ENCODE peak calls at places on chromosomes 4 and X, in six cellular contexts. Q, D, X, F, W and B are unnamed samples.

GRCh38 chr4:3819210-3819919 is 53.2 kb downstream of the ADRA2C start:
- DNase-seq in X (peak), W (no peak), Q (no peak), F (no peak), D (no peak), B (no peak)

GRCh38 chrX:150365953-150366911 is 3.1 kb downstream of the MAMLD1 start:
- DNase-seq in X (peak), F (peak), D (peak), W (peak), Q (no peak), B (no peak)

GRCh38 chrX:66012094-66012534 is 27.8 kb downstream of the VSIG4 start:
- DNase-seq in W (no peak), F (no peak), Q (no peak), X (no peak), D (no peak), B (peak)

GRCh38 chrX:123157586-123157985 is 26.5 kb upstream of the GRIA3 start:
- DNase-seq in X (no peak), F (peak), W (no peak), D (no peak), Q (no peak), B (peak)

GRCh38 chr4:177596035-177596434 is 153.8 kb upstream of the AGA start:
- DNase-seq in D (no peak), F (peak), W (no peak), Q (no peak), X (no peak), B (peak)

GRCh38 chr4:54784188-54784671 is 126.5 kb downstream of the KIT start:
- DNase-seq in X (peak), Q (peak), F (no peak), W (peak), D (peak), B (no peak)

GRCh38 chrX:132718411-132718810 is 229.6 kb upstream of the MBNL3 start:
- DNase-seq in W (no peak), F (no peak), Q (peak), X (no peak), D (no peak), B (no peak)

GRCh38 chrX:38426785-38427184 is 74.4 kb downstream of the OTC start:
- DNase-seq in W (no peak), D (no peak), Q (peak), X (no peak), F (peak), B (peak)

GRCh38 chrX:138128025-138128671 is 562.2 kb downstream of the ZIC3 start:
- DNase-seq in Q (peak), F (peak), X (no peak), D (peak), W (no peak), B (peak)

GRCh38 chrX:152821145-152821765 is 9.3 kb downstream of the CETN2 start:
- DNase-seq in X (no peak), W (no peak), F (peak), D (peak), Q (no peak), B (peak)

GRCh38 chrX:153766871-153767673 is 3.0 kb downstream of the PLXNB3 start:
- DNase-seq in W (no peak), D (no peak), Q (no peak), F (no peak), X (peak), B (no peak)

GRCh38 chr4:10006236-10006603 is 15.1 kb downstream of the SLC2A9 start:
- DNase-seq in D (peak), W (no peak), X (no peak), Q (no peak), F (peak), B (peak)